ENCODE peak calls at places on chromosome 16, in five cellular contexts. S is neuronal stem cell, W is H9, I is mesenchymal stem cell, M is H1. Y is an unnamed sample.

GRCh38 chr16:49856741-49857330 is 924 bp upstream of the ZNF423 start:
- DNase-seq in S (peak), W (peak), I (peak), M (no peak), Y (peak)

GRCh38 chr16:86723699-86724098 is 145.3 kb downstream of the FOXL1 start:
- DNase-seq in S (no peak), W (peak), I (no peak), M (no peak), Y (no peak)

GRCh38 chr16:85858984-85859817 is 39.8 kb upstream of the IRF8 start:
- DNase-seq in S (no peak), W (no peak), I (no peak), M (no peak), Y (no peak)

GRCh38 chr16:11094075-11094593 is 149.8 kb downstream of the CLEC16A start:
- DNase-seq in S (no peak), W (no peak), I (peak), M (no peak), Y (peak)

GRCh38 chr16:57999366-57999970 is 1.0 kb downstream of the ZNF319 start:
- DNase-seq in S (no peak), W (no peak), I (peak), M (no peak), Y (no peak)

GRCh38 chr16:11078812-11079459 is 134.6 kb downstream of the CLEC16A start:
- DNase-seq in S (no peak), W (no peak), I (peak), M (no peak), Y (no peak)

GRCh38 chr16:56625943-56626654 is 518 bp downstream of the MT1E start:
- DNase-seq in S (no peak), W (no peak), I (peak), M (no peak), Y (no peak)

GRCh38 chr16:88957887-88958577 is 19.0 kb downstream of the CBFA2T3 start:
- DNase-seq in S (no peak), W (no peak), I (no peak), M (no peak), Y (peak)

GRCh38 chr16:66970775-66971725 is 10.0 kb downstream of the CES3 start:
- DNase-seq in S (no peak), W (no peak), I (peak), M (no peak), Y (no peak)

GRCh38 chr16:84839956-84840355 is 20.2 kb downstream of the CRISPLD2 start:
- DNase-seq in S (no peak), W (no peak), I (peak), M (no peak), Y (no peak)

GRCh38 chr16:81604960-81605383 is 160.4 kb downstream of the CMIP start:
- DNase-seq in S (no peak), W (no peak), I (peak), M (no peak), Y (peak)

GRCh38 chr16:34801875-34802274 is 1342.5 kb downstream of the TP53TG3F start:
- DNase-seq in S (no peak), W (no peak), I (no peak), M (no peak), Y (no peak)

GRCh38 chr16:471353-472198 is 46.1 kb downstream of the RAB11FIP3 start:
- DNase-seq in S (peak), W (peak), I (no peak), M (peak), Y (no peak)

GRCh38 chr16:49469930-49470451 is 96.4 kb downstream of the C16orf78 start:
- DNase-seq in S (no peak), W (peak), I (no peak), M (no peak), Y (no peak)

GRCh38 chr16:1167276-1168107 is 14.6 kb downstream of the CACNA1H start:
- DNase-seq in S (peak), W (no peak), I (no peak), M (no peak), Y (no peak)

GRCh38 chr16:31148896-31149295 is 970 bp downstream of the PRSS36 start:
- DNase-seq in S (no peak), W (no peak), I (no peak), M (no peak), Y (no peak)

GRCh38 chr16:67969286-67970039 is 1.0 kb upstream of the SLC12A4 start:
- DNase-seq in S (peak), W (peak), I (peak), M (no peak), Y (no peak)

DNA sequence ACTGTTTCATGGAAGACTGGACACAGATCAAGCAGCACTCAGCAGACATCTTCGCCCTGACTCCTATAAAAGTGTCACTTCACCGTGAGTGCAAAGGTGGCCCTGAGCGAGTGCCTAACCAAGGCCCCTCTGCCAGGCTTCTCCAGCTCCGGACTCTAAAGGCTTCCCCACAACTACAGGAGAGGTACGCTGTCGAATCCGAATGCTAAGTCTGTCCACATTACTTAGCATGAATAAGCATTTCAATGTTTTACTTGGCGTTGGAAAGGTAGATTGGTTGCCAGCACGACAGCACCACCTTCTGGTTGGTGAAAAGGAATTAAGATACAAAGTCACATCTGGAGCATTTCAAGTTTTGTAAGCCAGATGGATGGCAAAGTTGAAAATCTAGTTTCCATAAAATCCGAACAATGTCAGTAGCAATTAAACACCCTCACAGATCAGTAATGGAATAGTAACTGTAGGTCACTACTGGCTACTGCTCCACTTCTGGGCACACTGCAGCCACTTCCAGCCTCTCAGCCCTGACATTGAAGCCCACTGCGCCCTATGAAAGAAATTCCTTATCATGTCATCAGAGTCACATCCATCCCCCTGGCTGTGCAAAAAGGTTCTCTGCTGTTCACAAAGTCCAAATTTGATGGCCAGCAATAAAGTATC is 100.9 kb downstream of the PARN start:
- DNase-seq in S (peak), W (peak), I (peak), M (peak), Y (peak)
- H3K9ac ChIP-seq in S (no peak), W (no peak), I (peak), M (no peak), Y (no peak)

GRCh38 chr16:64211306-64211705 is 910.6 kb downstream of the CDH11 start:
- DNase-seq in S (no peak), W (no peak), I (peak), M (no peak), Y (no peak)
- H2BK12ac ChIP-seq in S (no peak), W (no peak), I (no peak), M (no peak), Y (no peak)

GRCh38 chr16:46830417-46830901 is 521 bp downstream of the C16orf87 start:
- DNase-seq in S (peak), W (no peak), I (no peak), M (no peak), Y (peak)
- H4K91ac ChIP-seq in S (no peak), W (no peak), I (peak), M (no peak), Y (peak)

GRCh38 chr16:76634847-76635697 is 357.9 kb downstream of the CNTNAP4 start:
- DNase-seq in S (no peak), W (no peak), I (no peak), M (no peak), Y (peak)
- H3K9ac ChIP-seq in S (no peak), W (no peak), I (no peak), M (no peak), Y (no peak)